ENCODE peak calls at places on chromosome 18, in six cellular contexts. One of them, this sample, is unnamed.

GRCh38 chr18:33951031-33951430 is 273.7 kb downstream of the NOL4 start:
- DNase-seq in H9: no peak
- DNase-seq in mesenchymal stem cell: no peak
- DNase-seq in IMR-90: peak
- DNase-seq in neuronal stem cell: no peak
- DNase-seq in trophoblast cell: no peak
- DNase-seq in this sample: no peak

GRCh38 chr18:6878881-6879280 is 149.4 kb downstream of the ARHGAP28 start:
- DNase-seq in H9: no peak
- DNase-seq in mesenchymal stem cell: no peak
- DNase-seq in IMR-90: no peak
- DNase-seq in neuronal stem cell: no peak
- DNase-seq in trophoblast cell: no peak
- DNase-seq in this sample: no peak

GRCh38 chr18:28588884-28589549 is 412.1 kb upstream of the CDH2 start:
- DNase-seq in H9: no peak
- DNase-seq in mesenchymal stem cell: peak
- DNase-seq in IMR-90: peak
- DNase-seq in neuronal stem cell: no peak
- DNase-seq in trophoblast cell: no peak
- DNase-seq in this sample: no peak

GRCh38 chr18:22846088-22846683 is 86.9 kb upstream of the RBBP8 start:
- DNase-seq in H9: no peak
- DNase-seq in mesenchymal stem cell: peak
- DNase-seq in IMR-90: peak
- DNase-seq in neuronal stem cell: no peak
- DNase-seq in trophoblast cell: no peak
- DNase-seq in this sample: no peak

GRCh38 chr18:2883137-2883671 is 36.4 kb downstream of the EMILIN2 start:
- DNase-seq in H9: no peak
- DNase-seq in mesenchymal stem cell: no peak
- DNase-seq in IMR-90: no peak
- DNase-seq in neuronal stem cell: no peak
- DNase-seq in trophoblast cell: no peak
- DNase-seq in this sample: peak

GRCh38 chr18:41753826-41754225 is 201.2 kb upstream of the PIK3C3 start:
- DNase-seq in H9: no peak
- DNase-seq in mesenchymal stem cell: no peak
- DNase-seq in IMR-90: peak
- DNase-seq in neuronal stem cell: no peak
- DNase-seq in trophoblast cell: no peak
- DNase-seq in this sample: no peak

GRCh38 chr18:35331367-35332087 is 12.7 kb downstream of the ZNF24 start:
- DNase-seq in H9: no peak
- DNase-seq in mesenchymal stem cell: no peak
- DNase-seq in IMR-90: no peak
- DNase-seq in neuronal stem cell: no peak
- DNase-seq in trophoblast cell: no peak
- DNase-seq in this sample: no peak

GRCh38 chr18:7824970-7825369 is 257.9 kb downstream of the PTPRM start:
- DNase-seq in H9: no peak
- DNase-seq in mesenchymal stem cell: no peak
- DNase-seq in IMR-90: no peak
- DNase-seq in neuronal stem cell: no peak
- DNase-seq in trophoblast cell: no peak
- DNase-seq in this sample: no peak

GRCh38 chr18:27185025-27185763 is at the start of gene CHST9:
- DNase-seq in H9: peak
- DNase-seq in mesenchymal stem cell: no peak
- DNase-seq in IMR-90: no peak
- DNase-seq in neuronal stem cell: peak
- DNase-seq in trophoblast cell: no peak
- DNase-seq in this sample: no peak

GRCh38 chr18:34025172-34025801 is 199.4 kb downstream of the NOL4 start:
- DNase-seq in H9: no peak
- DNase-seq in mesenchymal stem cell: no peak
- DNase-seq in IMR-90: no peak
- DNase-seq in neuronal stem cell: no peak
- DNase-seq in trophoblast cell: no peak
- DNase-seq in this sample: no peak

GRCh38 chr18:9825571-9826073 is 60.2 kb upstream of the TXNDC2 start:
- DNase-seq in H9: no peak
- DNase-seq in mesenchymal stem cell: peak
- DNase-seq in IMR-90: peak
- DNase-seq in neuronal stem cell: no peak
- DNase-seq in trophoblast cell: peak
- DNase-seq in this sample: no peak

GRCh38 chr18:67951166-67951565 is 434.6 kb upstream of the DSEL start:
- DNase-seq in H9: no peak
- DNase-seq in mesenchymal stem cell: no peak
- DNase-seq in IMR-90: peak
- DNase-seq in neuronal stem cell: no peak
- DNase-seq in trophoblast cell: no peak
- DNase-seq in this sample: no peak

DNA sequence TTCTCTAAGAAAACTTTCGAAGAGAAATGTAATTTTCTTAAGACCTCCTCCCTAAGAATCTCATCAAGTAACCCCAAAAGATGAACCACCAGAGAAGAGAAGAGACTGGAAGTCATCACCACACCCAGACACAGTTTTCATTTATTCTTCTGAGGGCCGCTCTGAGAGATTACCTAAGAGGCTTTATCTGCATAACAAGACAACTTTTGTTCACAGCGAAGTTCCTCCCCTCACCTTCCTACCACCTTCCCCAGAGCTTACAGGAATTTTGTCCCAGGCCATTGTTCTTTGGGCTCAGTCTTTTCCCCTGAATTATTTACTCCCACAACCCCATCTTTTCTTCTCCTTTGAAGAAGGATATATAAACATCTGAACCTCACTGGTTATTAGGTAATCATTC is 92.8 kb downstream of the AKAIN1 start:
- DNase-seq in H9: peak
- DNase-seq in mesenchymal stem cell: no peak
- DNase-seq in IMR-90: no peak
- DNase-seq in neuronal stem cell: no peak
- DNase-seq in trophoblast cell: no peak
- DNase-seq in this sample: no peak
- H3K14ac ChIP-seq in H9: no peak
- H3K14ac ChIP-seq in mesenchymal stem cell: no peak
- H3K14ac ChIP-seq in IMR-90: no peak
- H3K14ac ChIP-seq in neuronal stem cell: no peak
- H3K14ac ChIP-seq in trophoblast cell: no peak
- H3K14ac ChIP-seq in this sample: no peak

DNA sequence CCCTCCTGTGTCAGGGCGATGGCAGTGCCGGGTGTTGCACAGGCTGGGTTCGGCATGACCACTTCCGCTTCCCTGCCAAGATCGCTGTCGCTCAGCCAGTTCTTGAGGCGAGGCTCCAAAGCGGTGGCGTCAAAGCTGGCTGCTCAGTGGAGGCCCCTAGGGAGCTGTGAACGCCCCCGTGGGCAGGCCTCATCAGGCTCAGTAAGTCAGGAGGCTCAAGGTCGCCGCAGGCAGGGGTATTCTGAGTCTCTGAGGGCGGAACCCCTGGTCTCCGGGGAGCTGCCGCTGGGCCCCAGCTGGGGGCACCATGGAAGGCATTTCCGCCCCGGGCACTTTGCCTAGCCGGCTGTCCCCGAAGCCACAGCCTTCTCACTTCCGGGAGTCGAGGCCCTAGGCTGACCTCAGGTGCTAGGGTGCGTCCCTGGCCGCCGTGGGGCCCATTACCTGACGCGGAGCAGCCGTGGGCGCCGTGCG is 210.4 kb downstream of the SOCS6 start:
- DNase-seq in H9: peak
- DNase-seq in mesenchymal stem cell: no peak
- DNase-seq in IMR-90: no peak
- DNase-seq in neuronal stem cell: no peak
- DNase-seq in trophoblast cell: no peak
- DNase-seq in this sample: peak
- H3K14ac ChIP-seq in H9: no peak
- H3K14ac ChIP-seq in mesenchymal stem cell: no peak
- H3K14ac ChIP-seq in IMR-90: no peak
- H3K14ac ChIP-seq in neuronal stem cell: peak
- H3K14ac ChIP-seq in trophoblast cell: no peak
- H3K14ac ChIP-seq in this sample: no peak

DNA sequence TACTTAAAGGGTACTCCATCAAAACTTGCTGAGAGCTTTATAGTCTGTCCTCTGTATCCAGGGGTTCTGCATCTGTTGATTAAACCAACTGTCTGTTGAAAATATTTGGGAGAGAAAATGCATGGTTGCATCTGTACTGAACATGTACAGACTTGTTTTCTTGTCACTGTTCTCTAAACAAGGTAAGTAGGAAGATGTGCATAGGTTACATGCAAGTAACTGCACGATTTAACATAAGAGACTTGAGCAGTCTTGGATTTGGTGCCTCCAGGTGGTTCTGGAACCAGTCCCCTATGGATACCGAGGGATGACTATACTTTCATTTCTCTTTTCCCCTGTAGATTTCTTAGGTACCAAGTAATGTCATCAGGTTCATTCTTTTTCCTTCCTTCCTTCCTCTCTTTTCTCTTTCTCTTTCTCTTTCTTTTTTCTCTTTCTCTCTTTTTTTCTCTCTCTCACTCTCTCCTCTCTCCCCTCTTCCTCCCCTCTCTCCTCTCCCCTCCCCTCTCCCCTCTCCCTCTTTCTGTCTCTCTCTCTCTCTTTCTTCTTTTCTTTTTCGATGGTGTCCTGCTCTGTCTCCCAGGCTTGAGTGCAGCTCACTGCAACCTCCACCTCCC is 23.2 kb downstream of the ADNP2 start:
- DNase-seq in H9: no peak
- DNase-seq in mesenchymal stem cell: no peak
- DNase-seq in IMR-90: no peak
- DNase-seq in neuronal stem cell: no peak
- DNase-seq in trophoblast cell: no peak
- DNase-seq in this sample: no peak
- H3K14ac ChIP-seq in H9: no peak
- H3K14ac ChIP-seq in mesenchymal stem cell: no peak
- H3K14ac ChIP-seq in IMR-90: peak
- H3K14ac ChIP-seq in neuronal stem cell: no peak
- H3K14ac ChIP-seq in trophoblast cell: no peak
- H3K14ac ChIP-seq in this sample: no peak

DNA sequence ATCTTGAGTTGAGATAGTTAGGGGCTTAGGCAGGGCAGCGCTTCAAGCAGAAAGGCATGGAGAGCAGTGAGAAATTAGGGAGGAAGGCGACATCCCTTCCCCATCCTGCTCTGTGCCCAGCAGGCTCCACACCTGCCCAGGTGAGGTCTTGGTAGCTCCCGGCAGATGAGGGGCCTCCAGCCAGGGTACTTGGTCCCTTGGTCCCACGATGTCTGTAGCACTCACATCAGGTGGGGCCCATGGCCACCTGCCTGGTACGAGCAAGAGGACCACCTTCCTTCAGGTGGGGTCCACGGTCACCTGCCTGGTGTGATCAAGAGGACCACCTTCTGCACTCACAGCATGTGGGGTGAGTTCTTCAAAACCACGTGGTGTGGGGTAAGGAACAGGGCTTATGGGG is 91.2 kb downstream of the GALR1 start:
- DNase-seq in H9: no peak
- DNase-seq in mesenchymal stem cell: no peak
- DNase-seq in IMR-90: no peak
- DNase-seq in neuronal stem cell: no peak
- DNase-seq in trophoblast cell: no peak
- DNase-seq in this sample: no peak
- H3K14ac ChIP-seq in H9: no peak
- H3K14ac ChIP-seq in mesenchymal stem cell: no peak
- H3K14ac ChIP-seq in IMR-90: no peak
- H3K14ac ChIP-seq in neuronal stem cell: no peak
- H3K14ac ChIP-seq in trophoblast cell: no peak
- H3K14ac ChIP-seq in this sample: no peak

DNA sequence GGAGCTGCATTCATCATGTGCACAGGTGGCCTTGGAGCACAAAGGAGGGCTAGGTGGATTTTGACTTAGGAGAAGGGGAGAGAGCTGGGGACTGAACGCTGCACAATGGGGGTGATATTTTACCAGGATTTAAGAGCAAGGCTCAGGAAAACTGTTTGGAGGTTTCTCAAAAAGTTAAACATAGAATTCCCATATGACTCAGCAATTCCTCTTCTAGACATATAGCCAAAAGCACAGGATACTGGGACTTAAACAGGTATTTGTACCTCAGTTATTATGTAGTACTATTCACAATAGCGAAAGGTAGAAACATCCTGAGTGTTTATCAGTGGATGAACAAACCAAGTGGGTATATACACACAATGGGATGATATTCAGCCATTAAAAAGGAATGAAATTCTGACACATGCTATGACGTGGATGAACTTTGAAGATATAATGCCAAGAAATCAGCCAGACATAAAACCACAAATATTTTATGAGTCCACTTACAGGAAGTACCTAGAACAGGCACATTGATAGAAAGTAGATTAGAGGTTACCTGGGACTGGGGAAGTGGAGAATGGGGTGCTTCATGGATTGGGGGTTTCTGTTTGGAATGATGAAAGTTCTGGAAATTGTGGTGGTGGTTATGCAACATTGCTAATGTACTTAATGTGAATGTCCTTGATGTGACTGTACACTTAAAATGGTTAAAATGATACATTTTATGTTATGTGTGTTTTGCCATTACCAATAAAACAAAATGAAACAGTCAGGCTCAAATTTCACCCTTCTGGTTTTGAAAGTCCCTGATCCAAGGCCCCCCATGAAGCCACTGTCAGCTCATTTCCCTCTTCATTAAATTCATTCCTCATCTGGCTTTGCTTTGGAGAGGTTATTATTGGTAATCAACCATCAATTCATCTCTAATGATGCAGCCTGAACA is 217.0 kb downstream of the HAUS1 start:
- DNase-seq in H9: no peak
- DNase-seq in mesenchymal stem cell: no peak
- DNase-seq in IMR-90: peak
- DNase-seq in neuronal stem cell: no peak
- DNase-seq in trophoblast cell: no peak
- DNase-seq in this sample: no peak
- H3K14ac ChIP-seq in H9: no peak
- H3K14ac ChIP-seq in mesenchymal stem cell: peak
- H3K14ac ChIP-seq in IMR-90: no peak
- H3K14ac ChIP-seq in neuronal stem cell: no peak
- H3K14ac ChIP-seq in trophoblast cell: no peak
- H3K14ac ChIP-seq in this sample: no peak

DNA sequence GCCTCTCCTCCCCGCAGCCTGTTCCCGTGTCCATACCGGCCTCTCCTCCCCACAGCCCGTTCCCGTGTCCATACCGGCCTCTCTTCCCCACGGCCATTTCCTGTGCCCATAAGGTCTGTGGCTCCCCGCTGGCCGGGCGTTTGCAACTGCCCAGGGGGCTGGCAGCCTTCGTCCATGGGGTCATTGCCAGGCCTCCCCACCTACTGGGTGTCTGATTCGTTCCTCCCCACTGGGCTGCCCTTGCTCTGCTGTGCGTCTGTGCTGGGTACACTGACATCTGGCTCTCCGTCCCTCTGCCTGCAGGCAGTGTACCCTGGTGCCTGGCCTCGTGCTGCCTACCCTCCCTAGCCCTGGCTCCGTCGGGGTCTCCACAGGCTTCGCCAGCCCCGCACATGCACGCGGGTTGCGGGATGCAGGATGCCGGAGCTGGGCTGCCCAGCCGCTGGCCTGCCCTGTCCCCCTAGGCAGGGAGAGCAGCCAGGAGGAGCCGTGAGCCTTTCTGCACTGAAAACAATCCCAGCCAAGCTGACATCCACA is 67.8 kb downstream of the NFATC1 start:
- DNase-seq in H9: no peak
- DNase-seq in mesenchymal stem cell: no peak
- DNase-seq in IMR-90: no peak
- DNase-seq in neuronal stem cell: no peak
- DNase-seq in trophoblast cell: no peak
- DNase-seq in this sample: no peak
- H3K14ac ChIP-seq in H9: no peak
- H3K14ac ChIP-seq in mesenchymal stem cell: no peak
- H3K14ac ChIP-seq in IMR-90: no peak
- H3K14ac ChIP-seq in neuronal stem cell: peak
- H3K14ac ChIP-seq in trophoblast cell: no peak
- H3K14ac ChIP-seq in this sample: no peak

This sample was measured in H1.